ENCODE peak calls at places on chromosomes 3 and 15, in nine cellular contexts. Q, D, G, C, L, V, W, B and N are unnamed samples. For H3K27me3, the result is how much of the 10 kb centered on the place peaks cover.

GRCh38 chr3:71753716-71754609 is at the start of gene GPR27:
- DNase-seq in Q (no peak), D (peak), G (peak), C (no peak), L (peak), V (no peak), W (no peak), B (no peak), N (no peak)

GRCh38 chr3:11477286-11477935 is 166.3 kb downstream of the VGLL4 start:
- DNase-seq in Q (no peak), D (no peak), G (peak), C (no peak), L (no peak), V (peak), W (no peak), B (no peak), N (no peak)

GRCh38 chr3:12046406-12046805 is 42.2 kb downstream of the SYN2 start:
- DNase-seq in Q (no peak), D (no peak), G (peak), C (no peak), L (no peak), V (no peak), W (no peak), B (no peak), N (no peak)

GRCh38 chr3:194112120-194113106 is 23.5 kb upstream of the HES1 start:
- DNase-seq in Q (peak), D (no peak), G (peak), C (no peak), L (no peak), V (no peak), W (no peak), B (peak), N (no peak)

GRCh38 chr3:135929670-135930069 is 35.9 kb upstream of the PPP2R3A start:
- DNase-seq in Q (peak), D (no peak), G (peak), C (no peak), L (peak), V (no peak), W (no peak), B (no peak), N (no peak)

GRCh38 chr3:58419782-58420512 is 13.7 kb downstream of the PDHB start:
- DNase-seq in Q (peak), D (no peak), G (no peak), C (no peak), L (peak), V (no peak), W (peak), B (no peak), N (no peak)

GRCh38 chr15:34610388-34610787 is 26.9 kb upstream of the GOLGA8B start:
- DNase-seq in Q (no peak), D (peak), G (no peak), C (no peak), L (no peak), V (no peak), W (no peak), B (no peak), N (no peak)

GRCh38 chr15:79543097-79543496 is 111.0 kb downstream of the MINAR1 start:
- DNase-seq in Q (no peak), D (no peak), G (no peak), C (no peak), L (no peak), V (no peak), W (no peak), B (no peak), N (no peak)

DNA sequence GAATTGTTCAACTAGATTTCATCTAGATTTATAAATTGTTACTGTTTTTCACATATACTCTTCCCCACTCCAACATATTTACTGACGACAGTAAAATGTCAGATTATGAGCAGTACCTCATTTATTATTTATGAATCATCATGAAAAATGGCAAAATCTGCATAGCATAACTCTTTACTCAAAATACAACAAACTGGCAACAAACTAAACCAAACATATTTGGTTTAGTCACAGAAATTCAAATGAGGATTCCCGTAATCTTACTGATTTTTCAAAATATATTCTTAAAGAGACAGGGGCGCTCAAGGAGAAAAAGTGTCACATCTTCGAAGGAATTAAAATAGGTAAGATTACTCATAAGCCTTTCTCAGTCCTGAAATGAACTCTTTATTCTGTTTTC is 3.0 kb upstream of the GPR87 start:
- DNase-seq in Q (no peak), D (no peak), G (no peak), C (no peak), L (no peak), V (no peak), W (no peak), B (no peak), N (no peak)
- H3K27ac ChIP-seq in Q (no peak), D (no peak), G (peak), C (no peak), L (no peak), V (no peak), W (no peak), B (peak), N (no peak)

DNA sequence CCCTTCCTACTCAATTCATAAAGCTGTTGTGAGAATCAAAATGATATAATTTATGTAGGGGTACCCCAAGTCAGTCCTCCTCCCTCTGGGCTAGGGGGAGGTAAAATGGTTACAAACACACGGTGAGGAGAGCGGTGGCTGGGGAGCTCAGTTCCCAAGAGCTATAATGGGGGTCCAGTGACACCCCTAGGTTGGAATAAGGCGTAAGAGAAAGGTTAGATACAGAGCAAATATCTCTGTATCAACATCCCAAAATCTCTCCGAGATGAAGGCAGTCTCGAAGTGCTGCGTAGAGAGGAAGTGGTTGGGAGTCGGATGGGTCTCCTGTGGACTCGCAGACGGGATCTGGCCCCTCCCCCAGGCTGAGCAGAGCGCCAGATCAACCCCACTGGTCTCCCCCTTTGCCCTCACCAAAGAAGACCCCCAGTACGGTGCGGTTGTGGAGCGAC is 1.8 kb downstream of the DUOX2 start:
- DNase-seq in Q (no peak), D (no peak), G (no peak), C (no peak), L (no peak), V (no peak), W (no peak), B (no peak), N (no peak)
- H3K27me3 ChIP-seq in Q (half or more), D (half or more), G (half or more), C (under half), L (under half), V (half or more), W (under half), B (half or more), N (half or more)

GRCh38 chr15:90351479-90352108 is 490 bp upstream of the ZNF774 start:
- DNase-seq in Q (no peak), D (no peak), G (no peak), C (no peak), L (no peak), V (no peak), W (no peak), B (no peak), N (no peak)

GRCh38 chr15:90345859-90346258 is 6.2 kb upstream of the ZNF774 start:
- DNase-seq in Q (no peak), D (no peak), G (no peak), C (no peak), L (no peak), V (no peak), W (peak), B (no peak), N (no peak)

GRCh38 chr15:90348456-90348855 is 3.6 kb upstream of the ZNF774 start:
- DNase-seq in Q (no peak), D (no peak), G (no peak), C (no peak), L (no peak), V (no peak), W (no peak), B (no peak), N (no peak)

GRCh38 chr15:90347666-90348065 is 4.4 kb upstream of the ZNF774 start:
- DNase-seq in Q (no peak), D (no peak), G (no peak), C (no peak), L (no peak), V (no peak), W (no peak), B (no peak), N (no peak)

DNA sequence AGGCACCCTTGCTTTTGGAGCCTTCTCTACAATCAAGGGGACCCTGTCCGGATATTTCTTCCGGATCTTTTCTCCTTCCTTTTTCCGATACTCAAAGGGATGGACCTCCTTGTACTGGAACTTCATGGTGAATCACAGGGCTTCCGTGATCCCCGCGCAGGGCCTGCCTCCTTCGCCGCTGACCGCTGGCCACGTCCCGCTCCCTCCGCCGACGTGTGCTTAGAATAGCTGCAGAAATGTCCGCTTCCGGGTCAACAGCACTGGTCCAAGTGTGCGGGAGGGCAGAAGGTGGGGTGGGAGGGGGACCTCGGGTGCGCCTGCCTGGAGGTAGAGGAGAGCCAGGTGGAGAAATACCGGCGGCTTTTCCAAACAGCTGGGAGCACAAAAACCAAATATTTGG is 3.0 kb upstream of the ZNF774 start:
- DNase-seq in Q (no peak), D (no peak), G (no peak), C (no peak), L (peak), V (no peak), W (no peak), B (no peak), N (no peak)
- H3K27ac ChIP-seq in Q (no peak), D (no peak), G (no peak), C (no peak), L (no peak), V (no peak), W (no peak), B (peak), N (no peak)

DNA sequence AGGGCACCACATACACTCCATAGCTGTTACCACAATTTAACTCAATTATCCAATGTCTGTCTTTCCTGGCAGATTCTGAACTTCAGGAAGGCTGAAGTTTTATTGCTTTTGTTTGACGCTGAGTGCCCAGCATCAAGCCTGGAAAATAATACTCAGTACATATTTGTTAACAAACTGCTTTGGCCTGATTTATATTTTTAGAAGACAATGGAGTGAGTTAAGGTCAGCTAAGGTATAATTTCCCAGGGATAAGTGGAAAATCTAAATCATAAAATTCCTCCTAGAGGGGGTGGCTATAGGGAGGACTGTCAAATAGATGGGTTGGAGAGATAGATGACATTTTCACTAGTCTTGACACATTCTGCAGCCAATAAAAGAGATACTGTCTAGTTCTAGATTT is 659.4 kb upstream of the ADAMTS9 start:
- DNase-seq in Q (no peak), D (no peak), G (no peak), C (no peak), L (no peak), V (no peak), W (no peak), B (no peak), N (no peak)
- H3K27me3 ChIP-seq in Q (under half), D (under half), G (under half), C (under half), L (under half), V (under half), W (under half), B (under half), N (under half)

DNA sequence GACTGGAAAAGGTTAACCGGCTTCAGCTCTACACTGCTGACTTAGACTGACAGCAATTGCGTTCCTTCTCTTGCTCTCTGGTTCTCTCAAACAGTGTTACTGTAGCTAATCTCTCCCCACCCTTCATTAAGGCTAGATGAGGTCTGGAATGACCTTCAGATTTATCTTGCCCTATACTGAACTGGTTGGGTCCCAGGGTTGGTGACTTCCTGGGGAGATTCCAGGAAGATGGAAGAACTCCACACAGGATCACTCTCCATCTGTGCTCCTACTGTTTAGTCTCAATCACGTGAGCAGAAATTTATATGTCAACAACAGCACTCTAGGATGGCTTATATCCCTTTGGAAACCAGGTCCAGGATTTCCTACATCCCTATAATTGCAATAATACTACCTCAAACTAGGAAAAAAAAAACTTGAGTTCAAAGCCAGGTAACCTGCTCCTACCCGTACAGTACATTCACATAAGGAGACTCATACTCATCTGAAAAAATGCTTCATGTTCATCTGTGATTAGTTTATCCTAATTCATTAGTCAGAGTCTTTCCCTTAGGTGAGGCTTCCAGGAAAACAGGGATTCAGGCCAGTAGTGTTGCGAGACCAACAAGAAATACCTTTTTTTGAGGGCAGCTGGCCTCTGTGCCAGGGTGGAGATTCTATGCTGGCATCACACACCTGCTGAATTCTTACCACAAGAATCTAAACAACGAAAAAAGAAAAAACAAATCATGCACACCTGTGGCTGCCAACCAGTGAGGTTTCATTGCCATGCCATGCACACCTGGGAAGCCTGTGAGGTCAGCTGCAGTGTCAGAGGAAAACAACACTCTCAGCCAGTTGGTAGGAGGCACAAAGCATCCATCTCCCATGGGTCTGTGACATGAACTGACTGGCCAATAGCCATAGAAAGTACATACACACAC is 297.3 kb downstream of the MECOM start:
- DNase-seq in Q (no peak), D (no peak), G (no peak), C (no peak), L (no peak), V (no peak), W (no peak), B (no peak), N (no peak)
- H3K27ac ChIP-seq in Q (no peak), D (no peak), G (no peak), C (no peak), L (no peak), V (no peak), W (no peak), B (no peak), N (no peak)

GRCh38 chr15:67834249-67834592 is 5.6 kb downstream of the RNU6-1 start:
- DNase-seq in Q (no peak), D (no peak), G (no peak), C (no peak), L (no peak), V (no peak), W (no peak), B (no peak), N (no peak)
- H3K27me3 ChIP-seq in Q (half or more), D (under half), G (half or more), C (under half), L (under half), V (half or more), W (under half), B (half or more), N (half or more)

GRCh38 chr3:152309535-152310317 is 41.0 kb downstream of the MBNL1 start:
- DNase-seq in Q (no peak), D (peak), G (no peak), C (no peak), L (no peak), V (no peak), W (no peak), B (no peak), N (no peak)
- H3K27ac ChIP-seq in Q (peak), D (peak), G (peak), C (peak), L (peak), V (no peak), W (no peak), B (peak), N (peak)

DNA sequence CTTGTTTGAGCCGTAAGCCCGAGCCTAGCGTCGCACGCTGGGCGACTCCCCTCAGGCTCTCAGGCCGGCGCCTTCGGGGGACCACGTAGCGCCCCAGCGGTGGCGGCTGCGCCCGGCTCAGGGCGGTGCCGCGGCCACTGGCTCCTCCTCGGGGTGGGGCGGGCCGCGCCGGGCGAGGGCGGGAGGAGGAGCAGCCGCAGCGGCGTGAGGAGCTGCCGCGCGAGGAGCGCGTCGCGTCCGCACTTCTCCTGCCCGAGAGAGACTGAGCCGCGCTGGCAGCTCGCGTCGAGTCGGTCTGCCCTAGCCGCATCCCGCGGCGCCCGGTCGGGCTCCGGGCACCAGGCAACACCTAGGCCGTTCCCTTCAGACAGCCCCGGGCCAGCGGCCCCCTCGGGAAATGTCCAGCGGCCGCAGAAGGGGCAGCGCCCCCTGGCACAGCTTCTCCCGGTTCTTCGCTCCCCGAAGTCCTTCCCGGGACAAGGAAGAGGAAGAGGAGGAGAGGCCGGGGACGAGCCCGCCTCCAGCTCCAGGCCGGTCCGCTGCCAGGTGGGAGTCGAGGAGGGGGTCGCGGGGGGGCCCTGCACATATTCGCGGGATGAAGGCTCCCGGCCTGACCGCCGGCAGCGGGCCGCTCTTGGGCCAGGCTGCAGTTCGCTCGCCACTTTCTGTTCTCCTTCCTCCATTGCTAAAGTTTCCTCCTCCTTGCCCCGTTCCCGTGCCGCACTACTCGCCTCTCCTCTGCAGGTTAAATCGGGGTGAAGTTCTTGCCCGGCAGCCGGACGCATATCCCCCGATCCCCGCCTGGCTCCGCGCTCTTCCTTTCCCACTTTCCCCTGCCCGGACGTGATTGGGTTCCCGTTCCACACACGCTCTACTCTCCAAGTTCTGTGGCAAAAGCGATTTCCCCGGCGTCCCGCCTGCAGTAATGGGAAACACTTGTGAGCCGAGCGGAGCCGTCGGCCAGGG is at the start of gene CRYBG3:
- DNase-seq in Q (peak), D (peak), G (peak), C (peak), L (peak), V (peak), W (peak), B (peak), N (peak)
- H3K27me3 ChIP-seq in Q (under half), D (under half), G (under half), C (under half), L (under half), V (under half), W (under half), B (under half), N (under half)

GRCh38 chr3:105772635-105773034 is 96.2 kb downstream of the CBLB start:
- DNase-seq in Q (no peak), D (no peak), G (no peak), C (no peak), L (no peak), V (no peak), W (no peak), B (no peak), N (no peak)
- H3K27ac ChIP-seq in Q (no peak), D (no peak), G (no peak), C (no peak), L (no peak), V (no peak), W (no peak), B (no peak), N (no peak)